ENCODE peak calls at places on chromosome 21, in ten cellular contexts. H is heart left ventricle, W is prostate gland, C is tibial nerve, B is sigmoid colon, Z is adrenal gland, R is A549, S is lower leg skin, D is uterus, I is transverse colon. G is an unnamed sample.

GRCh38 chr21:38765056-38765455 is 40.7 kb upstream of the ETS2 start:
- DNase-seq in C (no peak), S (peak), H (no peak), D (no peak), W (no peak), I (no peak), Z (no peak), R (no peak), B (no peak), G (no peak)

GRCh38 chr21:46218906-46219590 is 9.5 kb downstream of the LSS start:
- DNase-seq in W (no peak), S (no peak), Z (no peak), C (no peak), B (peak), I (no peak), H (no peak), D (no peak), R (no peak), G (no peak)

GRCh38 chr21:35163381-35163780 is 114.3 kb upstream of the RUNX1 start:
- DNase-seq in Z (no peak), C (no peak), I (no peak), S (no peak), D (no peak), H (no peak), W (no peak), B (no peak), R (no peak), G (no peak)

GRCh38 chr21:28410264-28410663 is 582.4 kb downstream of the LTN1 start:
- DNase-seq in H (no peak), B (no peak), C (no peak), D (no peak), W (no peak), S (no peak), Z (no peak), R (no peak), I (no peak), G (peak)

GRCh38 chr21:27246741-27247140 is 279.9 kb upstream of the ADAMTS5 start:
- DNase-seq in W (no peak), R (no peak), C (no peak), B (no peak), D (no peak), I (no peak), Z (no peak), S (no peak), H (no peak), G (no peak)

GRCh38 chr21:46317710-46318463 is 5.8 kb downstream of the C21orf58 start:
- DNase-seq in I (peak), R (no peak), W (no peak), C (no peak), H (peak), B (no peak), D (no peak), Z (no peak), S (no peak), G (no peak)

GRCh38 chr21:31172328-31172727 is 134.1 kb upstream of the KRTAP19-8 start:
- DNase-seq in W (no peak), I (no peak), H (no peak), R (no peak), S (no peak), D (no peak), C (no peak), Z (no peak), B (no peak), G (no peak)

GRCh38 chr21:24824209-24824608 is 783.1 kb downstream of the MRPL39 start:
- DNase-seq in R (no peak), B (no peak), C (no peak), I (no peak), S (no peak), Z (no peak), W (no peak), H (no peak), D (no peak), G (no peak)

GRCh38 chr21:39196838-39197237 is 13.6 kb upstream of the PSMG1 start:
- DNase-seq in B (no peak), Z (no peak), H (no peak), S (no peak), W (no peak), D (no peak), I (no peak), R (no peak), C (no peak), G (no peak)

GRCh38 chr21:41508415-41509205 is 652 bp upstream of the TMPRSS2 start:
- DNase-seq in B (no peak), H (no peak), S (no peak), I (no peak), D (no peak), R (no peak), C (no peak), Z (no peak), W (no peak), G (no peak)

GRCh38 chr21:38774586-38775285 is 31.0 kb upstream of the ETS2 start:
- DNase-seq in D (no peak), B (no peak), I (no peak), H (no peak), Z (no peak), S (peak), C (no peak), R (no peak), W (no peak), G (no peak)

GRCh38 chr21:40200962-40201361 is 333.7 kb downstream of the PCP4 start:
- DNase-seq in B (no peak), W (no peak), R (no peak), C (peak), D (no peak), S (no peak), I (no peak), Z (no peak), H (no peak), G (no peak)

GRCh38 chr21:44791246-44791645 is 10.4 kb downstream of the UBE2G2 start:
- DNase-seq in W (no peak), R (no peak), Z (no peak), I (no peak), D (no peak), B (no peak), H (no peak), S (no peak), C (no peak), G (no peak)

GRCh38 chr21:46057111-46057709 is 40.7 kb upstream of the COL6A2 start:
- DNase-seq in H (no peak), S (peak), Z (no peak), C (no peak), I (no peak), R (no peak), B (peak), W (no peak), D (peak), G (peak)

GRCh38 chr21:35423694-35424093 is 374.6 kb upstream of the RUNX1 start:
- DNase-seq in R (no peak), H (no peak), I (no peak), S (no peak), C (no peak), W (no peak), Z (no peak), B (no peak), D (no peak), G (no peak)

GRCh38 chr21:24509131-24509530 is 1098.2 kb downstream of the MRPL39 start:
- DNase-seq in D (no peak), S (no peak), W (no peak), H (no peak), Z (no peak), B (no peak), I (no peak), R (no peak), C (no peak), G (no peak)

GRCh38 chr21:21559285-21560045 is 561.3 kb downstream of the NCAM2 start:
- DNase-seq in I (no peak), Z (no peak), S (no peak), R (no peak), H (no peak), W (no peak), B (no peak), D (no peak), C (no peak), G (no peak)

GRCh38 chr21:44793269-44794030 is 8.2 kb downstream of the UBE2G2 start:
- DNase-seq in Z (peak), R (peak), S (no peak), B (no peak), I (peak), C (peak), H (peak), W (peak), D (peak), G (peak)

GRCh38 chr21:31181089-31181757 is 142.9 kb upstream of the KRTAP19-8 start:
- DNase-seq in C (no peak), S (no peak), D (no peak), H (no peak), B (no peak), Z (no peak), I (no peak), W (no peak), R (no peak), G (no peak)

GRCh38 chr21:46295996-46296752 is 10.0 kb downstream of the YBEY start:
- DNase-seq in R (no peak), W (no peak), Z (peak), I (peak), D (peak), C (peak), B (peak), S (peak), H (peak), G (peak)

GRCh38 chr21:26943916-26944315 is 23.0 kb downstream of the ADAMTS5 start:
- DNase-seq in W (no peak), S (no peak), H (no peak), R (no peak), B (no peak), D (no peak), C (no peak), Z (no peak), I (no peak), G (peak)

GRCh38 chr21:31185663-31186062 is 147.4 kb upstream of the KRTAP19-8 start:
- DNase-seq in C (no peak), R (no peak), B (no peak), W (no peak), Z (no peak), S (no peak), H (no peak), D (no peak), I (no peak), G (no peak)

GRCh38 chr21:35323947-35324346 is 274.8 kb upstream of the RUNX1 start:
- DNase-seq in R (no peak), W (no peak), S (peak), H (no peak), D (no peak), Z (no peak), B (peak), C (no peak), I (peak), G (no peak)

GRCh38 chr21:39444406-39445145 is 1.0 kb downstream of the LCA5L start:
- DNase-seq in H (no peak), C (no peak), I (no peak), S (no peak), R (peak), W (no peak), D (peak), Z (no peak), B (no peak), G (peak)

GRCh38 chr21:41432567-41433460 is 6.8 kb downstream of the MX1 start:
- DNase-seq in I (no peak), R (no peak), S (no peak), B (no peak), Z (no peak), D (no peak), W (no peak), H (no peak), C (no peak), G (no peak)

DNA sequence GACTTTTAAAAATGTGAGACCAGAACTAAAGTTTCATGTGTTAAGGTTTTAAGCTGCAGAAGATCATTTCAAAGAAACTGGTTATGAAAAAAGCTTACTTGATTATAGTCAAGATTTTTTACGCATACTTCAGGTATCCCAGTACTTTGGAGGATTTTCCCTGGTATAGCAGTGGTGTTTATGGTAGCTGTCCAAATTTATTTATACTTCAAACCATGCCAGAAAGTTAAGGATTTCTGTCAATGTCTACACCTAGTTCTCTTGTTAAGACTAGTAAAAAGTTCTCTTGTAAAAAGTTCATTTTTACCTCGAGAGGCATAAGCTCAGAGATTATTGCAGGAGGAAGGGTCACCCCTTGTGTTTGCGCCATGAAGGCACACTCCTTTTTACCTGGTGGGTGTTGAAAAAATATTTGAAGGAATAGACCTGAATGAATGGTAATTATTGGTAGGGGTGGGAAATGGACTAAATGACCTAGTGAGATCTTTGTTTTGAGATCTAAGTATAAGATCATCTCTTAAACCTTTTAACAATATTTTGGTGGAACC is 2.8 kb downstream of the DYRK1A start:
- DNase-seq in D (no peak), H (no peak), W (no peak), I (no peak), Z (no peak), B (no peak), S (no peak), R (no peak), C (no peak), G (no peak)
- H3K4me3 ChIP-seq in D (peak), H (no peak), W (peak), I (no peak), Z (peak), B (peak), S (no peak), R (peak), C (no peak), G (peak)

GRCh38 chr21:43740497-43741156 is 21.7 kb downstream of the PDXK start:
- DNase-seq in H (no peak), R (peak), W (peak), S (no peak), Z (peak), B (peak), C (peak), D (peak), I (peak), G (no peak)
- TF ChIP-seq POLR2A in H (no peak), R (no peak), W (peak), S (no peak), Z (peak), B (no peak), C (peak), D (no peak), I (no peak), G (no peak)

GRCh38 chr21:17540530-17540929 is 27.7 kb downstream of the CXADR start:
- DNase-seq in W (no peak), I (no peak), D (no peak), B (no peak), Z (no peak), R (no peak), H (no peak), C (no peak), S (no peak), G (no peak)

GRCh38 chr21:17538576-17538975 is 25.7 kb downstream of the CXADR start:
- DNase-seq in Z (no peak), I (no peak), C (no peak), R (no peak), S (no peak), B (no peak), D (no peak), W (no peak), H (no peak), G (no peak)

GRCh38 chr21:17539323-17539722 is 26.5 kb downstream of the CXADR start:
- DNase-seq in W (no peak), Z (no peak), D (no peak), S (no peak), B (no peak), I (no peak), C (no peak), R (no peak), H (no peak), G (no peak)

GRCh38 chr21:17539743-17540341 is 27.0 kb downstream of the CXADR start:
- DNase-seq in W (no peak), Z (no peak), D (no peak), R (no peak), S (no peak), C (no peak), H (no peak), B (no peak), I (no peak), G (no peak)

DNA sequence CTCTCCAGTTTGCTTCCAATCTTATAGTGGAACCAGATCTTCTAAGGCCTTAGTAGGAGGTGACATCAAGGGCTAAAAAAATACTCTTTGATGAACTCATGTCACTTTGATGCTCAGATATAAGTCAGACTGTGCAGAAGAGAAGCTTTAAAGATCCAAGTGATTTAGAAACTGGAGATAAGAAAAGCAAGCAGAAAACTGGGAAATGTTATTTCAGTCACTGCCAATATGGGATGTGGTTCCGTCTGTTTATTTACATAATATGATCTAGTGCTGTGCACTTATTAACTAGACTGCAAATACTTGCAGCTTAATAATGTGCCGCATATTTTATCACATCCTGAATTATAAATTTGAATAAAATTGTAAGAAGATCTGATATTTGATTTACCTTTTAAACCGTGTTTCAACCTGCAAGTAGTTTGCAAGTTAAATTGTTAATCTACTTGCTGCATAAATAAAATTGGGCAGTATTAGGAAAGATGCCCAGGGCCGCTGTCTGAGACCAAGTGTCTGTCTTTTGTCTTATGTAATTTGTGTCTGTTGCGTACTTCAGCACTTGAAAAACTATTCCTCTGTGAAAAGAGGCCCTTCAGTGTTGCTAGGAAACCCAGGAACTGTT is 29.6 kb downstream of the CXADR start:
- DNase-seq in C (no peak), W (no peak), Z (no peak), S (no peak), R (no peak), I (no peak), H (no peak), B (no peak), D (peak), G (no peak)
- H3K4me3 ChIP-seq in C (no peak), W (no peak), Z (no peak), S (no peak), R (peak), I (no peak), H (no peak), B (no peak), D (no peak), G (no peak)

DNA sequence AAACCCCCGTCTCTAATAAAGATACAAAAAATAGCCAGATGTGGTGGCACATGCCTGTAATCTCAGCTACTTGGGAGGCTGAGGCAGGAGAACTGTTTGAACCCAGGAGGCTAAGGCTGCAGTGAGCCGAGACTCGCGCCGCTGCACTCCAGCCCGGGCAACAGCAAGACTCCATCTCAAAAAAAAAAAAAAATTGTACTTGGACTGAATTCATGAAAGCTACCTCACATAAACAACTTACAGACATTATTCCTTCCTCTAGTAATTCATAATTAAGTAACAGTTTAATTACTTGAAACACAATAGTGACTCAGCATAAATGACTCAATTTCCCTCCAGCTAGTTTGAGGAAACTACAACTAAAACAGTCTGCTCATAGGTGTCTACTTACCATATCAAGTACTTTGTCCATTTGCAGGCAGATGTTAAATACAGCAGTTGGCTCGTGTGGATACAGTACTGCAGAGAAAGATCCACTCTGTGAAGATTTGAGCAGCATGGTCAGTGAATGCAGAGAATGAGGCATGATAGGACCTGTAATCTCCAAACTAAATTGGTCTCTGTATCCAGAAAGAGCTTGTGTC is 9.4 kb downstream of the DONSON start:
- DNase-seq in H (no peak), B (no peak), W (no peak), Z (no peak), R (no peak), I (no peak), S (no peak), C (no peak), D (no peak), G (peak)
- TF ChIP-seq POLR2A in H (no peak), B (no peak), W (no peak), Z (no peak), R (no peak), I (no peak), S (no peak), C (no peak), D (no peak), G (no peak)

GRCh38 chr21:42652527-42653491 is 612 bp upstream of the PDE9A start:
- DNase-seq in B (peak), D (peak), I (peak), W (peak), Z (peak), C (peak), H (peak), S (no peak), R (peak), G (no peak)
- H3K4me3 ChIP-seq in B (peak), D (peak), I (peak), W (peak), Z (peak), C (peak), H (peak), S (no peak), R (peak), G (no peak)

DNA sequence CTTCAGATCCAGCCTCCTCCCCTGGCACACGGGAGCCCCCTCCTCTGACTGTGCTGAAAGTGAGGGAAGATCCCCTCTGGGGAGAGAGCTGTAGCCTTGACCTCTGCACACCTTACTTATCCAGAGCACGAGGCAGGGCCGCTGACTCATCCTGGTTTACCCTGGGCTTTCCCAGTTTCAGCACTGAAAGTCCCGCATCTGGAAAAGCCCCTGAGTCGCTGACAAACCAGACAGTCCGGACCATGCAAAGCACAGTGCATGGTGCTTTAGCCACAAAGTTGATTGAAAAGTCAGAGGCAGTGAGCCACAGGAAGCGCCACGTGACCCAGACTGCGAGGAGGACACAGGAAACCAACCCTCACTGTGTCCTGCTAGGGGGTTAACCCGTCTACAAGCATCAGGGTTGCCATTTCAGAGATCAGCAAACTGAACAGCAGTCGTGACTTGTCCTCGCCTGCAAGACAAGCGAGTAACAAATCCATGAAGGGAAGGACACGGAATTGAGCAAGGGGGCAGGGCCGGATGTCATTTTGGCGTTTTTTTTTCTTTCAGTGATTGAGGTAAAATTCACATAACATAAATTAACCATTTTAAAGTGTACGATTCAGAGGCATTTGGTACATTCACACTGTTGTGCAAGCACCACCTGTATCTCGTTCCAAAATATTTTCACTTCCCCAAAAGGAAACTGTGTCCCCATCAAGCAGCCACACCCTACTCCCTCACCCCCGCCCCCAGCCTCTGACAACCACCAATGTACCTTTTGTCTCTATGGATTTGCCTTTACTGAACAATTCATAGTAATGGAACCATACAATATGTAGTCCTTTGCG is 19.9 kb upstream of the IFNGR2 start:
- DNase-seq in S (peak), H (peak), Z (peak), D (peak), I (peak), C (peak), B (peak), R (no peak), W (peak), G (peak)
- TF ChIP-seq POLR2A in S (no peak), H (no peak), Z (peak), D (no peak), I (no peak), C (no peak), B (no peak), R (no peak), W (no peak), G (peak)

G was measured in NB4.